ENCODE peak calls at places on chromosomes 3 and 15, in eight cellular contexts. H, M, K, Y, G, T, A and V are unnamed samples.

GRCh38 chr15:43509923-43510229 is 7.5 kb upstream of the MAP1A start:
- DNase-seq in K (peak; percentile 40), G (no peak), H (no peak), Y (no peak), T (no peak), A (no peak), M (no peak), V (no peak)

GRCh38 chr15:98077186-98077585 is 116.7 kb downstream of the ARRDC4 start:
- DNase-seq in Y (no peak), G (no peak), H (no peak), K (no peak), T (peak; percentile 62), A (no peak), M (peak; percentile 34), V (no peak)

GRCh38 chr3:28853830-28854229 is 427.0 kb upstream of the RBMS3 start:
- DNase-seq in H (no peak), Y (no peak), A (no peak), M (no peak), G (no peak), K (peak; percentile 42), T (no peak), V (no peak)

GRCh38 chr3:164230385-164231094 is 847.8 kb downstream of the SI start:
- DNase-seq in Y (no peak), M (no peak), G (no peak), A (no peak), T (no peak), K (peak; percentile 17), H (no peak), V (no peak)

GRCh38 chr3:45092132-45093031 is 53.8 kb downstream of the CDCP1 start:
- DNase-seq in T (no peak), K (peak; percentile 97), H (no peak), A (no peak), G (no peak), Y (no peak), M (peak; percentile 7), V (peak; percentile 30)

GRCh38 chr3:35931867-35932266 is 292.5 kb downstream of the ARPP21 start:
- DNase-seq in M (no peak), A (no peak), K (peak; percentile 27), G (no peak), H (no peak), T (no peak), Y (no peak), V (no peak)

GRCh38 chr15:38547255-38547997 is 17.2 kb downstream of the RASGRP1 start:
- DNase-seq in H (no peak), G (peak; percentile 45), Y (no peak), M (peak; percentile 34), A (no peak), K (peak; percentile 67), T (no peak), V (no peak)

GRCh38 chr15:27124287-27124830 is 153.4 kb downstream of the GABRG3 start:
- DNase-seq in T (no peak), Y (no peak), H (no peak), G (no peak), M (no peak), A (no peak), K (no peak), V (no peak)

GRCh38 chr15:88072598-88073385 is 183.7 kb downstream of the NTRK3 start:
- DNase-seq in Y (no peak), T (no peak), K (no peak), H (no peak), A (peak; percentile 74), M (no peak), G (no peak), V (no peak)

GRCh38 chr3:30835667-30836066 is 58.8 kb downstream of the GADL1 start:
- DNase-seq in M (no peak), T (no peak), G (no peak), K (no peak), A (no peak), H (no peak), Y (no peak), V (no peak)

GRCh38 chr3:32256206-32256605 is 17.7 kb downstream of the CMTM8 start:
- DNase-seq in H (no peak), G (no peak), T (no peak), Y (no peak), A (no peak), M (no peak), K (no peak), V (no peak)

GRCh38 chr3:177995006-177995732 is 541.1 kb upstream of the KCNMB2 start:
- DNase-seq in M (no peak), G (no peak), H (no peak), K (no peak), A (no peak), Y (no peak), T (no peak), V (no peak)

GRCh38 chr3:87076951-87077350 is 86.0 kb upstream of the VGLL3 start:
- DNase-seq in K (peak; percentile 90), H (no peak), T (no peak), G (no peak), Y (no peak), A (no peak), M (no peak), V (peak; percentile 21)

GRCh38 chr3:123781571-123782275 is 102.4 kb downstream of the MYLK start:
- DNase-seq in A (no peak), T (no peak), H (no peak), G (no peak), K (peak; percentile 81), M (no peak), Y (no peak), V (no peak)